ENCODE peak calls at places on chromosomes 11 and 22, in six cellular contexts. A is astrocyte, N is fibroblast of lung, C is GM23248, J is K562, B is neural progenitor cell. Z is an unnamed sample.
A peak's percentile ranks its signal among the peaks of the same experiment; 100 is the strongest.

GRCh38 chr11:46560300-46561025 is 33.4 kb downstream of the AMBRA1 start:
- DNase-seq in A (no peak), N (peak; percentile 59), C (peak; percentile 63), J (no peak), B (no peak), Z (peak; percentile 53)

GRCh38 chr11:100681064-100681502 is 6.0 kb upstream of the ARHGAP42 start:
- DNase-seq in A (peak; percentile 61), N (peak; percentile 56), C (no peak), J (peak; percentile 58), B (no peak), Z (peak; percentile 84)

GRCh38 chr22:23764931-23765881 is 2.4 kb downstream of the C22orf15 start:
- DNase-seq in A (no peak), N (no peak), C (no peak), J (no peak), B (no peak), Z (no peak)

GRCh38 chr11:107683807-107684206 is 28.0 kb downstream of the SLN start:
- DNase-seq in A (no peak), N (no peak), C (peak; percentile 32), J (peak; percentile 17), B (peak; percentile 31), Z (no peak)

GRCh38 chr11:106603971-106604370 is 414.3 kb downstream of the GUCY1A2 start:
- DNase-seq in A (no peak), N (no peak), C (peak; percentile 3), J (no peak), B (no peak), Z (no peak)

GRCh38 chr11:2591805-2592204 is 108.0 kb downstream of the KCNQ1OT1 start:
- DNase-seq in A (no peak), N (no peak), C (no peak), J (peak; percentile 6), B (no peak), Z (no peak)

GRCh38 chr11:126284829-126285228 is 1.9 kb downstream of the TIRAP start:
- DNase-seq in A (peak; percentile 93), N (peak; percentile 92), C (peak; percentile 96), J (peak; percentile 62), B (no peak), Z (peak; percentile 67)

GRCh38 chr11:115672999-115673411 is 168.8 kb upstream of the CADM1 start:
- DNase-seq in A (peak; percentile 77), N (peak; percentile 90), C (peak; percentile 35), J (no peak), B (no peak), Z (no peak)

GRCh38 chr11:34789196-34789834 is 126.9 kb downstream of the APIP start:
- DNase-seq in A (no peak), N (no peak), C (no peak), J (no peak), B (no peak), Z (peak; percentile 59)

GRCh38 chr11:94650756-94651155 is 83.6 kb downstream of the PIWIL4 start:
- DNase-seq in A (no peak), N (peak; percentile 71), C (peak; percentile 92), J (no peak), B (no peak), Z (peak; percentile 24)

GRCh38 chr11:61675826-61676225 is 4.4 kb upstream of the DAGLA start:
- DNase-seq in A (no peak), N (no peak), C (peak; percentile 37), J (no peak), B (no peak), Z (no peak)

GRCh38 chr11:77053217-77054013 is 13.4 kb upstream of the CAPN5 start:
- DNase-seq in A (no peak), N (no peak), C (no peak), J (no peak), B (no peak), Z (no peak)

GRCh38 chr11:4388221-4388620 is 5.3 kb downstream of the TRIM21 start:
- DNase-seq in A (no peak), N (no peak), C (no peak), J (no peak), B (no peak), Z (no peak)

DNA sequence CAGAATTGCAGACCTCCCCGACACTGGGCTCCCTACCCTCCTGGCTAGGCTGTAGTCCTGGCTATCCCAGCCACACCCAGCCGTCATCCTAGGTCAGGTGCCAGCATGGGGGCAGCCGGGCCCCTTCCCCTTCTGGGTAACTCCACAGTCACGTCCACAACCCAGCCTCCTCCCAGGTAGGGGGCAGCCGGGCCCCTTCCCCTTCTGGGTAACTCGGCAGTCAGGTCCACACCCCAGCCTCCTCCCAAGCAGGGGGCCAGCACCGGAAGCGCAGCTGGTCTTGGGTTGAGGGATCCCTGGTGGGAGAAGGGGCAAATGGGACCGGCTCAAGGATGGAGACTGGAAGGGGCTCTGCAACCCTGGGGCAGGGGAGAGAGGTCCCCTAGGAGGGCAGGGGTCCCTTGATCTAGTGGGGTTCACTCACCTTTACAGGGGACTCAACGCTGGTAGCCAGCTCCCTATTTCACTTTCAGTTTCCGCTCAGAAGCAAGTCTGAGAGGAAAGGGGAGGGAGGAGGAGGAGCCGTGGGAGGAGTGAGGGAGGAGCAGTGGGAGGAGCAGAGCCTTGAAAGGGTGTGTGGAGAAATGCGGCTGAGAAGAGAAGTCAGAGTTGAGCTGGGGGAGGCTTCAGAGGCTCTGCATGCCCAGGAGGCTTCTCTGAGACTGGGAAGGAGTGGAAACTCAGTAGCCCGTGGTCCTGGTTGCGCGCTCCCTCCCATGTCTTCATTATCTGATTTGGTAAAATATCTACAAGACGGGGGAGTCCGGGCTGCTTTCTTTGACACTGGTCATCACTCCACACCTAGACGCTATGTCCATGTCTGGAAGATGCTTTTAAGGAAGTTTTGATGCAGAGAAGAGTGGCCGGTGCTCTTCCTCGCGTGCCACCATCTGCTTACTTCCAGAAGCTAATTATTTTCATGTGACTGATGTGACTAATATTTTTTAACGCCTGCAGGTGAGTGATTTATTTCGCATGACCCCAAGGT is at the start of gene TRIM21:
- DNase-seq in A (peak; percentile 71), N (peak; percentile 83), C (peak; percentile 91), J (peak; percentile 84), B (peak; percentile 84), Z (peak; percentile 92)
- H3K9ac ChIP-seq in A (peak within 1 kb of the TSS; percentile 87), N (peak within 1 kb of the TSS; percentile 84), C (peak within 1 kb of the TSS; percentile 86), J (peak within 1 kb of the TSS; percentile 74), B (no peak within 1 kb of the TSS), Z (peak within 1 kb of the TSS; percentile 90)

GRCh38 chr22:41966225-41966606 is 3.0 kb upstream of the SEPTIN3 start:
- DNase-seq in A (no peak), N (no peak), C (no peak), J (no peak), B (no peak), Z (no peak)

GRCh38 chr22:41968601-41969000 is 642 bp upstream of the SEPTIN3 start:
- DNase-seq in A (no peak), N (no peak), C (no peak), J (no peak), B (no peak), Z (peak; percentile 50)

GRCh38 chr22:41966607-41967240 is 2.5 kb upstream of the SEPTIN3 start:
- DNase-seq in A (peak; percentile 75), N (peak; percentile 88), C (peak; percentile 91), J (peak; percentile 21), B (peak; percentile 58), Z (peak; percentile 49)

GRCh38 chr22:41971431-41971830 is 2.2 kb downstream of the SEPTIN3 start:
- DNase-seq in A (no peak), N (no peak), C (no peak), J (no peak), B (no peak), Z (no peak)

GRCh38 chr22:41969110-41969646 is at the start of gene SEPTIN3:
- DNase-seq in A (no peak), N (no peak), C (no peak), J (no peak), B (peak; percentile 67), Z (no peak)
- H3K9ac ChIP-seq in A (no peak within 1 kb of the TSS), N (no peak within 1 kb of the TSS), C (no peak within 1 kb of the TSS), J (no peak within 1 kb of the TSS), B (no peak within 1 kb of the TSS), Z (no peak within 1 kb of the TSS)

GRCh38 chr11:64251986-64252837 is 882 bp downstream of the PLCB3 start:
- DNase-seq in A (no peak), N (peak; percentile 25), C (peak; percentile 81), J (peak; percentile 76), B (peak; percentile 52), Z (peak; percentile 92)

GRCh38 chr11:64251722-64251985 is 324 bp downstream of the PLCB3 start:
- DNase-seq in A (no peak), N (no peak), C (no peak), J (no peak), B (no peak), Z (no peak)

GRCh38 chr11:64249563-64250405 is 1.5 kb upstream of the PLCB3 start:
- DNase-seq in A (no peak), N (no peak), C (no peak), J (no peak), B (no peak), Z (no peak)

GRCh38 chr11:64250406-64250874 is 890 bp upstream of the PLCB3 start:
- DNase-seq in A (no peak), N (no peak), C (no peak), J (no peak), B (peak; percentile 64), Z (no peak)

GRCh38 chr11:64250875-64251721 is at the start of gene PLCB3:
- DNase-seq in A (no peak), N (peak; percentile 38), C (peak; percentile 82), J (peak; percentile 92), B (peak; percentile 83), Z (no peak)
- H3K9ac ChIP-seq in A (peak within 1 kb of the TSS; percentile 88), N (peak within 1 kb of the TSS; percentile 76), C (peak within 1 kb of the TSS; percentile 87), J (peak within 1 kb of the TSS; percentile 84), B (peak within 1 kb of the TSS; percentile 36), Z (peak within 1 kb of the TSS; percentile 89)

GRCh38 chr22:21028277-21029251 is 3.8 kb downstream of the SLC7A4 start:
- DNase-seq in A (no peak), N (no peak), C (no peak), J (no peak), B (no peak), Z (no peak)

GRCh38 chr22:21025266-21025665 is 7.1 kb downstream of the SLC7A4 start:
- DNase-seq in A (no peak), N (no peak), C (no peak), J (no peak), B (no peak), Z (no peak)

GRCh38 chr22:21026783-21027692 is 5.3 kb downstream of the SLC7A4 start:
- DNase-seq in A (peak; percentile 71), N (peak; percentile 40), C (peak; percentile 73), J (no peak), B (no peak), Z (no peak)

GRCh38 chr22:21022955-21023614 is 8.1 kb downstream of the P2RX6 start:
- DNase-seq in A (no peak), N (no peak), C (no peak), J (peak; percentile 74), B (no peak), Z (no peak)

DNA sequence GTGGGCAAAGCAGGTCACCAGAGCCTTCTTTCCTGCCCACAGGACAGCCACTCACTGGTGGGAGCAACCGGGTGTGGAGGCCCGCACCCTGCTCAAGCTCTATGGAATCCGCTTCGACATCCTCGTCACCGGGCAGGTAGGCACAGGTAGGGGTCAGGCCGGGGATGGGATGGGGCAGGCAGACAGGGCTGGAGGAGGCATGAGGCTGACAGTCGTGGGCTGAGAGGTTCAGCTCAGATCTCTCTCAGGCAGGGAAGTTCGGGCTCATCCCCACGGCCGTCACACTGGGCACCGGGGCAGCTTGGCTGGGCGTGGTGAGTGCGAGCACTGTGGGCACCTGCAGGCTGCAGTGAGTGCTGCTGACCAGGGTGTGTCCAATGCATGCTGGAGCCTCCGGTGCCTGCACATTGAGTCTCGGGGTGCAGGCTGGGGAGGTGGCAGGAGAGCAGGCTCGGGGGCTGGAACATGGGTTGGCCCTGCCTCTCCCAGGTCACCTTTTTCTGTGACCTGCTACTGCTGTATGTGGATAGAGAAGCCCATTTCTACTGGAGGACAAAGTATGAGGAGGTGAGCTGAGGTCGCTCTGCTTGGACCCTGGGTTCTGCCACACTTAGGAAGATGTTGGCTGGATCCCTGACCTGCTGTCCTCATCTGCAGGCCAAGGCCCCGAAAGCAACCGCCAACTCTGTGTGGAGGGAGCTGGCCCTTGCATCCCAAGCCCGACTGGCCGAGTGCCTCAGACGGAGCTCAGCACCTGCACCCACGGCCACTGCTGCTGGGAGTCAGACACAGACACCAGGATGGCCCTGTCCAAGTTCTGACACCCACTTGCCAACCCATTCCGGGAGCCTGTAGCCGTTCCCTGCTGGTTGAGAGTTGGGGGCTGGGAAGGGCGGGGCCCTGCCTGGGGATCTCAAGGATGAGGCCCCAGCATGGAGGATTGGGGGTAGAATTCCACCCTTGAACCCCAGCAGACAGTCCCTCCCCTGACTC is 6.3 kb downstream of the SLC7A4 start:
- DNase-seq in A (no peak), N (no peak), C (no peak), J (no peak), B (no peak), Z (no peak)
- H3K9ac ChIP-seq in A (no peak overlapping the region), N (no peak overlapping the region), C (no peak overlapping the region), J (no peak overlapping the region), B (no peak overlapping the region), Z (no peak overlapping the region)